ENCODE peak calls at places on chromosome 18, in four cellular contexts. S is HepG2, Z is GM12878, D is H1. H is an unnamed sample.

GRCh38 chr18:13558132-13558531 is 168.2 kb downstream of the FAM210A start:
- DNase-seq in Z (no peak), S (peak), D (peak), H (peak)

GRCh38 chr18:67733094-67733493 is 216.6 kb upstream of the DSEL start:
- DNase-seq in S (no peak), Z (no peak), D (no peak), H (no peak)

GRCh38 chr18:63067939-63068338 is 251.6 kb downstream of the BCL2 start:
- DNase-seq in S (no peak), D (no peak), Z (no peak), H (no peak)

GRCh38 chr18:50373531-50373930 is 1.3 kb upstream of the SKA1 start:
- DNase-seq in Z (no peak), D (no peak), S (no peak), H (no peak)

GRCh38 chr18:25075793-25076192 is 276.2 kb downstream of the ZNF521 start:
- DNase-seq in S (no peak), D (no peak), Z (no peak), H (no peak)

GRCh38 chr18:71040161-71040560 is 751.3 kb downstream of the SOCS6 start:
- DNase-seq in Z (no peak), D (no peak), S (no peak), H (no peak)

GRCh38 chr18:57209697-57210096 is 62.8 kb downstream of the BOD1L2 start:
- DNase-seq in D (no peak), S (no peak), Z (no peak), H (no peak)

GRCh38 chr18:73778052-73778395 is 369.6 kb downstream of the FBXO15 start:
- DNase-seq in Z (no peak), D (no peak), S (no peak), H (no peak)

GRCh38 chr18:51168031-51168742 is 29.3 kb downstream of the MEX3C start:
- DNase-seq in Z (no peak), S (no peak), D (peak), H (no peak)

GRCh38 chr18:44716697-44717163 is 36.0 kb downstream of the SETBP1 start:
- DNase-seq in D (no peak), Z (no peak), S (no peak), H (no peak)

GRCh38 chr18:57519668-57520424 is 66.7 kb downstream of the FECH start:
- DNase-seq in S (no peak), Z (no peak), D (no peak), H (no peak)

GRCh38 chr18:3671181-3671580 is 221.2 kb downstream of the TGIF1 start:
- DNase-seq in S (no peak), D (no peak), Z (no peak), H (no peak)

GRCh38 chr18:21584391-21584790 is 16.1 kb downstream of the ESCO1 start:
- DNase-seq in S (peak), Z (no peak), D (no peak), H (no peak)

GRCh38 chr18:25853716-25854465 is 236.5 kb downstream of the SS18 start:
- DNase-seq in D (no peak), Z (no peak), S (no peak), H (no peak)

GRCh38 chr18:39462436-39462835 is 1896.8 kb upstream of the CELF4 start:
- DNase-seq in D (no peak), Z (no peak), S (no peak), H (no peak)

GRCh38 chr18:26747131-26747475 is 118.4 kb downstream of the AQP4 start:
- DNase-seq in Z (no peak), S (no peak), D (no peak), H (no peak)

GRCh38 chr18:70422061-70422965 is 133.5 kb downstream of the SOCS6 start:
- DNase-seq in D (no peak), Z (no peak), S (peak), H (no peak)

GRCh38 chr18:40048253-40048652 is 1906.8 kb upstream of the PIK3C3 start:
- DNase-seq in S (no peak), Z (no peak), D (no peak), H (no peak)

GRCh38 chr18:79753391-79753851 is 44.3 kb upstream of the KCNG2 start:
- DNase-seq in Z (no peak), S (no peak), D (no peak), H (no peak)

GRCh38 chr18:35619468-35619867 is 37.9 kb downstream of the GALNT1 start:
- DNase-seq in D (no peak), S (no peak), Z (no peak), H (no peak)

GRCh38 chr18:37261988-37262387 is 303.6 kb downstream of the CELF4 start:
- DNase-seq in Z (no peak), D (no peak), S (no peak), H (no peak)

GRCh38 chr18:4573735-4574134 is 118.6 kb upstream of the DLGAP1 start:
- DNase-seq in D (no peak), S (no peak), Z (no peak), H (no peak)

GRCh38 chr18:39636931-39637330 is 2071.3 kb upstream of the CELF4 start:
- DNase-seq in S (peak), Z (no peak), D (no peak), H (no peak)

GRCh38 chr18:61893971-61894750 is 1.4 kb upstream of the RNF152 start:
- DNase-seq in Z (no peak), D (peak), S (peak), H (peak)

GRCh38 chr18:79410731-79411613 is 15.2 kb downstream of the NFATC1 start:
- DNase-seq in D (no peak), Z (no peak), S (no peak), H (no peak)

GRCh38 chr18:44790860-44791259 is 110.2 kb downstream of the SETBP1 start:
- DNase-seq in Z (no peak), S (peak), D (no peak), H (no peak)

GRCh38 chr18:22847392-22847791 is 85.7 kb upstream of the RBBP8 start:
- DNase-seq in D (no peak), Z (no peak), S (no peak), H (no peak)

GRCh38 chr18:69755041-69755440 is 192.6 kb downstream of the CD226 start:
- DNase-seq in Z (no peak), S (no peak), D (no peak), H (no peak)

GRCh38 chr18:45567123-45567522 is 48.2 kb upstream of the SLC14A2 start:
- DNase-seq in Z (no peak), S (no peak), D (no peak), H (peak)

GRCh38 chr18:50987261-50987660 is 19.4 kb downstream of the ELAC1 start:
- DNase-seq in D (no peak), Z (no peak), S (no peak), H (no peak)

GRCh38 chr18:24600076-24600654 is 139.7 kb downstream of the HRH4 start:
- DNase-seq in Z (no peak), D (no peak), S (peak), H (peak)

GRCh38 chr18:10482985-10483949 is 28.8 kb downstream of the APCDD1 start:
- DNase-seq in D (no peak), S (no peak), Z (peak), H (no peak)

GRCh38 chr18:58338961-58339722 is 289.7 kb downstream of the ALPK2 start:
- DNase-seq in S (no peak), Z (no peak), D (peak), H (no peak)

GRCh38 chr18:61782545-61782944 is 110.3 kb downstream of the RNF152 start:
- DNase-seq in D (no peak), Z (no peak), S (no peak), H (no peak)

GRCh38 chr18:45916302-45916701 is 50.8 kb downstream of the EPG5 start:
- DNase-seq in S (peak), D (no peak), Z (no peak), H (peak)

GRCh38 chr18:31750259-31750658 is 10.4 kb downstream of the SLC25A52 start:
- DNase-seq in S (no peak), D (no peak), Z (no peak), H (no peak)

GRCh38 chr18:64717026-64717425 is 568.1 kb upstream of the LINC00305 start:
- DNase-seq in S (no peak), D (no peak), Z (no peak), H (no peak)

GRCh38 chr18:43271593-43272432 is 5.5 kb downstream of the SYT4 start:
- DNase-seq in D (no peak), S (peak), Z (no peak), H (peak)

GRCh38 chr18:44107187-44107586 is 573.5 kb upstream of the SETBP1 start:
- DNase-seq in D (no peak), Z (no peak), S (no peak), H (no peak)

GRCh38 chr18:10301831-10302483 is 152.5 kb upstream of the APCDD1 start:
- DNase-seq in D (no peak), Z (no peak), S (no peak), H (no peak)

GRCh38 chr18:76985951-76986236 is 146.7 kb downstream of the MBP start:
- DNase-seq in D (peak), Z (no peak), S (no peak), H (no peak)

GRCh38 chr18:76988015-76988826 is 144.4 kb downstream of the MBP start:
- DNase-seq in Z (no peak), D (peak), S (no peak), H (no peak)

GRCh38 chr18:76984193-76985155 is 148.1 kb downstream of the MBP start:
- DNase-seq in D (peak), Z (no peak), S (no peak), H (no peak)

GRCh38 chr18:76985156-76985950 is 147.2 kb downstream of the MBP start:
- DNase-seq in S (no peak), D (peak), Z (no peak), H (no peak)

GRCh38 chr18:76986391-76986790 is 146.2 kb downstream of the MBP start:
- DNase-seq in Z (no peak), S (no peak), D (no peak), H (no peak)
- TF ChIP-seq EP300 in Z (no peak), S (no peak), D (no peak), H (no peak)

GRCh38 chr18:48800877-48801727 is 149.7 kb downstream of the SMAD7 start:
- DNase-seq in Z (peak), S (no peak), D (peak), H (no peak)
- TF ChIP-seq CBX5 in Z (peak), S (no peak), D (no peak), H (no peak)

DNA sequence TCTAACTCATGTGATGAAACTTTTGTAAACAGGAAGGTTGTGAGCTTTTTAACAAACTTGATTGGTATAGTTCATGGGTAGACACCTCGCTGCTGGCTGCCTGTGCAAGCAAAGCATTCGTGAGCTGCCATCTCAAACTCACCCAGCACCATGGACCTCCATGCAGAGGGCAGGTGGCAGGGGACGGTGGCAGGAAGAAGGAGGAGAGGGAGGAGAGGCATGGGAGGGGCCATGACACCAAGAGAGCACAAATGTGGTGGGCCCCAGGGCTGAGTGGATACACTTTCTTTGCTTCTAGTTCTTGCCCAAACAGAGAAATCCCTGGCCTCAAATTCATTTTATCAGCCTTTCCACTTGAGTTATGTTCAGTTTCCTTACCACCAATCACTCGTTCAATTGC is 29.1 kb downstream of the AFG3L2 start:
- DNase-seq in D (no peak), Z (no peak), S (no peak), H (no peak)
- TF ChIP-seq EP300 in D (no peak), Z (no peak), S (no peak), H (no peak)

DNA sequence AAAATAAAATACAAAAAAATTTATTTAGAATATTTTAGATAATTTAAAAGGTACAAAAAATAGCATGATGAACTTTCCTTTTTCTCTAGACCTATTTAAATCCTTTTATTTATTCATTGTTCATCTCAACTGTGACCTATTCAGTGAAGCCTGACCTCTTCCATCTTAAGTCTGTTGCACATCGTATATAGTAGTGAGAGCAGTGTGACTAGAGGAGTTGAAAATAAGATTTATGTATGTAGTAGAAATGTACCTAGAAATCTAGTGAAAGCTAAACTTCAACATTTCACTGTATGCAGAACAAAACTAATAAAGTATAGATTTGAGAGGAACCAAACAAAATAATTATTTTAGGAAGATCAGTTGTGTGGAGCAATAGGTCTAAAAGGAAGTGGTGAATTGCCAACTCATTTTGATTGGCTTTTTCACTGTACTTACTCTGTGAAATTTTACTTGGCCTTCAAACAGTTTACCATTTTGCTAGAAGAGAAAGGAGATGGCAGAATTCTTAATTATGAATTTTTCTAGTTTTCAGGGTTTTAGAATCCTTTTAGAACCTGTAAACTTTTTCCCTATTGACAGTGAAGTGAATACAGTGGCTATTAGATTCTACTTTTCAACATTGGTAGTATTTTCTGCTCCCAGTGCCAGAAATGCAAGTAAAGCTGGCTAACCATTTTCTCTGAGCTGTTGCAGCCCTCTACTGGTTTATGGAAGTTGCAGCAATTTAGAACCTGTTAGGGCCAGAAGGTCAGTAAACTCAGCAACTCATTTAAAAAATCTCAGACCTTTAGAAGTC is 11.1 kb downstream of the ANKRD12 start:
- DNase-seq in D (no peak), S (peak), Z (peak), H (peak)
- TF ChIP-seq CBX5 in D (no peak), S (no peak), Z (peak), H (no peak)

DNA sequence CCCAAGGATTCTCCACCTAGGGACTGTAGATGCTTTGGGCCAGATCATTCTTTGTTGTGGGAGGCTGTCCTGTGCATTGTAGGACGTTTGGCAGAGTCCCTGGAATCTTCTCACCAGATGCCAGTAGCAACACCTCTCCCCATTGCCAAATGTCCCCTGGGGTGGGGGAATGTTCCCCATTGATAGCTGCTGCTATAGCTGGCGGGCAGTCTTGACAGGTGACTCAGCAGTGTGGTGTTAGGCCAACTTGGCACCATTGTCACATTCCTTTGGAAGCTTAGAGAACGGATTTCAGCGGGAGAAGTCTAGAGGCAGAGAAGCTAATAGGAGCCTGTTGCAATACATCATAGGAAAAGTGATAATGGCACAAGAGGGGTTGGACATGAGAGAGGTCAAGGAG is 495.7 kb upstream of the SMIM21 start:
- DNase-seq in D (no peak), S (no peak), Z (no peak), H (no peak)
- TF ChIP-seq EP300 in D (no peak), S (no peak), Z (no peak), H (no peak)

DNA sequence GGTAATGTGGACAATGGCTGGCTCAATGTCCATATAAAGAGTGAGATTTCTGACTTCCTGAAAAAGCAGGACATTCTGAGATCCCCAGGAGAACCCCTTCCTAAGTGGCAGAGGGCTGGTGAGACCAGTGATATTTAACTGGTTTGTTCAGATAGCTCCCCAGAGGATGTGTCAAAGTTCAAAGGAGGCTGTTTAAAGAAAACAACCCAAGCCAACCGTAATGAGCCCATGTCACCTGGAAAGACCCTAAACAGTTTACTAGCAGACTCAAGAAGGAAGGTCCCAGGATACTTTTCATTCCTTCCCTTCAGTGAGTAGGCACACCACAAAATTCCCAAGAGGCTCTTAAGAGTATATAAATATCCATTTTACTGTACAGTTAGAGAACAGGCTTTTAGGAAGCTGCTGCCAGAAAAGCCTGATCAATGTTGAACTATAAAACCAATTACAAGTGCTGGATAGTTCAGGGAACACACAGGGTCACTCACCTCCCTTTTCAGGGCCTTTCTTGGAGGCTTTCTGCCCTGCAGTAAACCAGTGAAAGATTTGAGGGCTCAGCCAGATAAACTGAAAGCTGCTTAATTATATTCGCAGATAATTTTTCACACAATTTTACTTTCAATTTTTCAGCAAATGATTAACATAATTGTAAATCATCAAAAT is 293.5 kb downstream of the ASXL3 start:
- DNase-seq in D (no peak), Z (no peak), S (no peak), H (no peak)
- TF ChIP-seq CBX5 in D (no peak), Z (no peak), S (no peak), H (no peak)

DNA sequence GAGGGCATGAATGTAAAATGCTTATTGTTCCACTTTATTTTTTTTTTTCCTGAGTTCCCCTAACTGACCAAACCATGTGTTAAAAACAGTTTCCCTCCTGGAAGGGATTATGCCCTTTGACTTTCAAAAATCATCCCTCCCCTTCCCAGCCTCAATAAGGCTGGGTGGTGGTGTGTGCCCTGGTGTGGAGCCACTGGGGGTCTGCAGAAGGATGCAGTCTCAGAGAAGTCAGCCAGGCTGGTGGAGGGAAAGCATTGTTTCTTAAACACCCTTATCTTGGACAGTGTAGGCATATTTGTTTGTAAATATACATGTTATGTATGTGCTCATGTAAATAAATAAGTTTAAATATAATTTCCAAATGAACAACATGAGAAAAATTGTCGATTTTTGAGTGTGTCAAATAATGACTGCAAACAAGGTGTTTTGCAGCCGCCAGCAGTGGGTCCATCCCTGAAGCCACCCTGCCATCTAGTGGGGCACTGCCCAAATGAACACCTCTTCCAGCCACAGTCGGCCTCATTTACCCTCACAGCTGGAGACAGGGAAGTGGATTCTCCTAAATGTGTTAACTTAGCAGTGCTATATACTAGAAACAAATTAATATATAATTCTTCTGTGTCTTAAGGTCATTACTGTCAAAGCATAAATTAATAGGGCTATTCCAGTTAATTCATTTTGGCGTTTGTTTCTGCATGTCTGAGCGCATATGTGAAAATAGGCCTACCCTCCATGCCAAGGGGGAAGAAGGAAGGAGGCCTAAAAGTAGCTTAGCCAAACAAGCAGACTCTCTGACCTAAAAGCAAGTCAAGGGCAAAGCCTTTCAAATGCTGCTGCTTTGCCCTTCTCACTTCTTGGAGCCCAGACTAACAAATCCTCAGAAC is 209.6 kb upstream of the PIK3C3 start:
- DNase-seq in S (peak), Z (no peak), D (peak), H (no peak)
- TF ChIP-seq EP300 in S (no peak), Z (no peak), D (no peak), H (no peak)